ENCODE peak calls at places on chromosomes 13 and 19, in ten cellular contexts. R, F, G, E, I, Y, N, V, W and B are unnamed samples.

GRCh38 chr19:43331435-43332010 is 22.0 kb upstream of the CD177 start:
- DNase-seq in R (no peak), F (no peak), G (no peak), E (no peak), I (no peak), Y (no peak), N (no peak), V (no peak), W (no peak), B (no peak)

GRCh38 chr19:54024660-54025059 is 33.2 kb downstream of the CACNG6 start:
- DNase-seq in R (no peak), F (no peak), G (no peak), E (no peak), I (no peak), Y (no peak), N (peak; percentile 38), V (no peak), W (no peak), B (no peak)

GRCh38 chr13:49812806-49813205 is 20.3 kb upstream of the KPNA3 start:
- DNase-seq in R (no peak), F (no peak), G (no peak), E (no peak), I (no peak), Y (no peak), N (no peak), V (no peak), W (no peak), B (no peak)

GRCh38 chr19:18065173-18065495 is 21.6 kb downstream of the IL12RB1 start:
- DNase-seq in R (no peak), F (no peak), G (no peak), E (no peak), I (no peak), Y (no peak), N (no peak), V (no peak), W (no peak), B (no peak)

GRCh38 chr19:16155128-16155527 is 11.6 kb downstream of the HSH2D start:
- DNase-seq in R (no peak), F (no peak), G (no peak), E (no peak), I (no peak), Y (no peak), N (no peak), V (no peak), W (no peak), B (no peak)

GRCh38 chr13:106133025-106133424 is 402.4 kb downstream of the EFNB2 start:
- DNase-seq in R (no peak), F (no peak), G (no peak), E (no peak), I (peak; percentile 59), Y (no peak), N (peak; percentile 51), V (no peak), W (no peak), B (no peak)

GRCh38 chr13:46531953-46532352 is 21.0 kb upstream of the LRCH1 start:
- DNase-seq in R (no peak), F (no peak), G (no peak), E (no peak), I (no peak), Y (no peak), N (peak; percentile 11), V (no peak), W (no peak), B (no peak)

GRCh38 chr19:55212447-55212846 is 3.1 kb upstream of the PTPRH start:
- DNase-seq in R (no peak), F (no peak), G (no peak), E (peak; percentile 48), I (no peak), Y (peak; percentile 83), N (peak; percentile 17), V (peak; percentile 53), W (no peak), B (peak; percentile 27)

GRCh38 chr19:51690359-51691121 is 2.6 kb upstream of the SPACA6 start:
- DNase-seq in R (no peak), F (peak; percentile 67), G (no peak), E (peak; percentile 75), I (peak; percentile 85), Y (peak; percentile 85), N (peak; percentile 60), V (peak; percentile 80), W (peak; percentile 59), B (peak; percentile 68)

GRCh38 chr19:5205937-5206750 is 134.5 kb downstream of the PTPRS start:
- DNase-seq in R (no peak), F (no peak), G (no peak), E (no peak), I (no peak), Y (peak; percentile 68), N (no peak), V (no peak), W (no peak), B (no peak)

GRCh38 chr19:13096968-13097330 is 5.7 kb downstream of the LYL1 start:
- DNase-seq in R (no peak), F (no peak), G (no peak), E (no peak), I (no peak), Y (no peak), N (no peak), V (no peak), W (no peak), B (no peak)

GRCh38 chr19:3346677-3347353 is 19.6 kb upstream of the NFIC start:
- DNase-seq in R (no peak), F (no peak), G (no peak), E (no peak), I (peak; percentile 83), Y (peak; percentile 56), N (peak; percentile 92), V (peak; percentile 59), W (no peak), B (no peak)

GRCh38 chr19:44689290-44690130 is 9.4 kb upstream of the CEACAM16 start:
- DNase-seq in R (no peak), F (peak; percentile 80), G (no peak), E (peak; percentile 91), I (peak; percentile 77), Y (peak; percentile 87), N (peak; percentile 71), V (peak; percentile 76), W (peak; percentile 69), B (peak; percentile 74)

GRCh38 chr19:2537544-2537943 is 61.6 kb downstream of the GADD45B start:
- DNase-seq in R (no peak), F (no peak), G (no peak), E (no peak), I (no peak), Y (no peak), N (no peak), V (no peak), W (no peak), B (peak; percentile 21)

GRCh38 chr13:30735025-30735967 is at the start of gene ALOX5AP:
- DNase-seq in R (peak; percentile 94), F (no peak), G (no peak), E (no peak), I (no peak), Y (no peak), N (no peak), V (no peak), W (no peak), B (peak; percentile 8)

GRCh38 chr13:110453767-110454166 is 107.8 kb downstream of the RAB20 start:
- DNase-seq in R (no peak), F (no peak), G (no peak), E (no peak), I (no peak), Y (no peak), N (no peak), V (no peak), W (no peak), B (no peak)

GRCh38 chr19:11905928-11906327 is 18.3 kb downstream of the ZNF69 start:
- DNase-seq in R (no peak), F (no peak), G (no peak), E (no peak), I (no peak), Y (no peak), N (no peak), V (no peak), W (no peak), B (no peak)

GRCh38 chr19:8575467-8575997 is 1.7 kb downstream of the MYO1F start:
- DNase-seq in R (no peak), F (no peak), G (no peak), E (no peak), I (peak; percentile 43), Y (peak; percentile 67), N (peak; percentile 55), V (peak; percentile 43), W (peak; percentile 16), B (peak; percentile 46)

GRCh38 chr13:79907527-79907926 is 426.6 kb downstream of the NDFIP2 start:
- DNase-seq in R (no peak), F (no peak), G (no peak), E (no peak), I (no peak), Y (no peak), N (no peak), V (no peak), W (no peak), B (no peak)

GRCh38 chr13:91133941-91134772 is 213.3 kb upstream of the MIR17HG start:
- DNase-seq in R (no peak), F (peak; percentile 72), G (no peak), E (peak; percentile 37), I (peak; percentile 70), Y (peak; percentile 13), N (peak; percentile 53), V (peak; percentile 74), W (no peak), B (peak; percentile 2)

GRCh38 chr19:39406656-39407393 is at the start of gene ZFP36:
- DNase-seq in R (peak; percentile 27), F (peak; percentile 72), G (no peak), E (peak; percentile 92), I (peak; percentile 89), Y (peak; percentile 96), N (peak; percentile 83), V (peak; percentile 76), W (peak; percentile 82), B (peak; percentile 83)

GRCh38 chr13:35994131-35994966 is 136.8 kb downstream of the DCLK1 start:
- DNase-seq in R (no peak), F (no peak), G (peak; percentile 78), E (no peak), I (peak; percentile 56), Y (no peak), N (peak; percentile 94), V (peak; percentile 86), W (no peak), B (no peak)

GRCh38 chr19:31127132-31127967 is 221.9 kb downstream of the TSHZ3 start:
- DNase-seq in R (no peak), F (no peak), G (peak; percentile 91), E (no peak), I (peak; percentile 95), Y (no peak), N (peak; percentile 85), V (peak; percentile 27), W (no peak), B (no peak)

GRCh38 chr19:50893047-50893737 is 18.0 kb downstream of the KLK4 start:
- DNase-seq in R (no peak), F (peak; percentile 22), G (no peak), E (no peak), I (no peak), Y (peak; percentile 54), N (no peak), V (peak; percentile 39), W (no peak), B (no peak)

GRCh38 chr13:106917024-106917491 is 349.1 kb upstream of the ARGLU1 start:
- DNase-seq in R (no peak), F (no peak), G (no peak), E (no peak), I (peak; percentile 27), Y (peak; percentile 77), N (no peak), V (no peak), W (no peak), B (no peak)

GRCh38 chr19:33628921-33629825 is 7.4 kb downstream of the CHST8 start:
- DNase-seq in R (no peak), F (no peak), G (no peak), E (no peak), I (no peak), Y (peak; percentile 56), N (peak; percentile 22), V (no peak), W (no peak), B (no peak)

GRCh38 chr13:39870197-39870746 is 214.8 kb downstream of the COG6 start:
- DNase-seq in R (no peak), F (no peak), G (no peak), E (no peak), I (no peak), Y (no peak), N (peak; percentile 43), V (no peak), W (no peak), B (no peak)

GRCh38 chr19:38639679-38640078 is 7.8 kb upstream of the ACTN4 start:
- DNase-seq in R (no peak), F (no peak), G (no peak), E (no peak), I (no peak), Y (no peak), N (no peak), V (no peak), W (no peak), B (no peak)